ENCODE peak calls at places on chromosomes 1 and 21, in nine cellular contexts. C, U, W, Z, P, B, X, R and Q are unnamed samples.

GRCh38 chr1:56216173-56216572 is 363.2 kb downstream of the PLPP3 start:
- DNase-seq in W (no peak), C (no peak), U (no peak), P (no peak), Z (no peak), R (peak), X (no peak), B (no peak), Q (no peak)

GRCh38 chr1:26785611-26786436 is 1.9 kb upstream of the PIGV start:
- DNase-seq in B (peak), P (no peak), W (no peak), Z (no peak), R (no peak), X (no peak), C (no peak), U (no peak), Q (no peak)

GRCh38 chr1:63450416-63450815 is 72.6 kb downstream of the ITGB3BP start:
- DNase-seq in P (no peak), X (no peak), Z (no peak), W (no peak), B (no peak), R (no peak), C (no peak), U (no peak), Q (no peak)

GRCh38 chr1:246110343-246111219 is 396.5 kb downstream of the SMYD3 start:
- DNase-seq in B (peak), X (no peak), W (no peak), U (no peak), P (no peak), C (peak), Z (no peak), R (no peak), Q (no peak)

GRCh38 chr1:2446394-2446793 is 29.7 kb upstream of the PLCH2 start:
- DNase-seq in C (no peak), W (peak), R (no peak), B (peak), Z (no peak), P (no peak), U (no peak), X (no peak), Q (peak)

GRCh38 chr1:72285074-72285425 is 2.7 kb upstream of the NEGR1 start:
- DNase-seq in B (peak), C (peak), R (no peak), U (no peak), P (no peak), Z (no peak), X (peak), W (peak), Q (no peak)

GRCh38 chr21:25464275-25464674 is 143.0 kb downstream of the MRPL39 start:
- DNase-seq in B (peak), W (no peak), C (no peak), Z (no peak), R (no peak), U (no peak), X (no peak), P (no peak), Q (no peak)

GRCh38 chr21:45612096-45613019 is 31.2 kb upstream of the PCBP3 start:
- DNase-seq in C (no peak), R (no peak), U (no peak), Z (no peak), B (peak), W (no peak), P (no peak), X (no peak), Q (no peak)

GRCh38 chr1:77170687-77171086 is 48.5 kb downstream of the PIGK start:
- DNase-seq in Z (no peak), B (peak), X (no peak), C (no peak), R (no peak), P (peak), U (no peak), W (no peak), Q (no peak)

GRCh38 chr1:83964153-83964552 is 34.8 kb downstream of the TTLL7 start:
- DNase-seq in X (no peak), Z (no peak), P (no peak), R (no peak), C (no peak), B (no peak), W (no peak), U (no peak), Q (no peak)

GRCh38 chr1:89754518-89754917 is 66.3 kb upstream of the LRRC8D start:
- DNase-seq in B (peak), W (no peak), R (no peak), U (no peak), C (no peak), Z (no peak), P (no peak), X (no peak), Q (no peak)

GRCh38 chr1:77543822-77544448 is 138.5 kb downstream of the ZZZ3 start:
- DNase-seq in U (no peak), R (no peak), X (no peak), B (no peak), P (no peak), W (no peak), Z (no peak), C (no peak), Q (no peak)

GRCh38 chr1:196678510-196678884 is 26.7 kb downstream of the CFH start:
- DNase-seq in B (peak), Z (no peak), R (no peak), P (peak), C (no peak), U (no peak), X (peak), W (no peak), Q (no peak)

GRCh38 chr1:234065794-234066447 is 161.4 kb downstream of the SLC35F3 start:
- DNase-seq in X (peak), U (peak), C (peak), P (peak), W (peak), R (no peak), Z (peak), B (peak), Q (peak)

GRCh38 chr1:38858833-38859560 is 575 bp downstream of the RRAGC start:
- DNase-seq in C (peak), Z (peak), X (peak), B (peak), P (no peak), R (peak), U (peak), W (peak), Q (peak)

GRCh38 chr1:211920141-211920572 is 89.6 kb upstream of the LPGAT1 start:
- DNase-seq in X (peak), P (no peak), R (no peak), U (no peak), W (no peak), B (peak), Z (peak), C (no peak), Q (no peak)

GRCh38 chr1:161994153-161994814 is 29.4 kb downstream of the OLFML2B start:
- DNase-seq in P (no peak), R (no peak), B (no peak), Z (no peak), X (no peak), C (no peak), U (no peak), W (peak), Q (peak)

GRCh38 chr1:193494368-193494767 is 308.0 kb upstream of the B3GALT2 start:
- DNase-seq in P (no peak), U (no peak), C (no peak), R (no peak), X (no peak), Z (no peak), W (no peak), B (no peak), Q (no peak)

GRCh38 chr1:244230470-244230869 is 179.4 kb downstream of the ZBTB18 start:
- DNase-seq in Z (no peak), W (no peak), R (no peak), P (no peak), B (no peak), X (no peak), U (no peak), C (no peak), Q (no peak)

GRCh38 chr21:38520511-38520910 is 22.2 kb upstream of the ERG start:
- DNase-seq in B (no peak), W (no peak), P (no peak), C (no peak), U (no peak), R (no peak), Z (no peak), X (no peak), Q (no peak)

GRCh38 chr21:41665766-41666595 is 100.9 kb downstream of the RIPK4 start:
- DNase-seq in Z (no peak), C (no peak), U (no peak), P (no peak), X (no peak), W (no peak), R (no peak), B (no peak), Q (no peak)

GRCh38 chr1:156721131-156721924 is 6.9 kb upstream of the METTL25B start:
- DNase-seq in U (no peak), R (no peak), X (no peak), B (no peak), Z (no peak), P (no peak), W (no peak), C (no peak), Q (no peak)

GRCh38 chr21:42144221-42144620 is 73.1 kb downstream of the UMODL1 start:
- DNase-seq in Z (no peak), X (no peak), B (no peak), W (no peak), R (no peak), C (no peak), P (no peak), U (no peak), Q (no peak)

GRCh38 chr1:206419783-206420182 is 50.5 kb upstream of the IKBKE start:
- DNase-seq in W (no peak), Z (no peak), C (no peak), R (no peak), B (peak), P (peak), U (no peak), X (no peak), Q (no peak)

GRCh38 chr1:59631561-59631960 is 183.2 kb upstream of the HOOK1 start:
- DNase-seq in C (no peak), W (no peak), B (no peak), P (no peak), X (no peak), R (no peak), Z (no peak), U (no peak), Q (no peak)

GRCh38 chr1:54810144-54810942 is 9.2 kb upstream of the TTC22 start:
- DNase-seq in C (peak), P (no peak), X (peak), U (peak), B (peak), R (no peak), Z (peak), W (peak), Q (peak)

GRCh38 chr1:20891091-20891490 is 104.0 kb upstream of the HP1BP3 start:
- DNase-seq in R (no peak), U (no peak), P (no peak), C (no peak), W (no peak), B (no peak), X (no peak), Z (no peak), Q (no peak)

GRCh38 chr1:150053911-150054310 is 13.7 kb upstream of the VPS45 start:
- DNase-seq in W (no peak), Z (no peak), B (no peak), X (no peak), P (no peak), U (no peak), R (no peak), C (no peak), Q (no peak)

GRCh38 chr21:26962516-26963305 is 4.2 kb downstream of the ADAMTS5 start:
- DNase-seq in R (no peak), P (no peak), B (no peak), X (no peak), Z (no peak), W (no peak), U (no peak), C (no peak), Q (no peak)

GRCh38 chr1:17113973-17114372 is 5.3 kb downstream of the PADI2 start:
- DNase-seq in X (no peak), W (peak), P (no peak), C (no peak), R (no peak), U (no peak), B (no peak), Z (no peak), Q (no peak)

GRCh38 chr1:209650454-209650853 is 1.8 kb downstream of the LAMB3 start:
- DNase-seq in U (no peak), R (no peak), P (no peak), Z (no peak), W (no peak), X (no peak), B (no peak), C (no peak), Q (no peak)

GRCh38 chr1:87556326-87556725 is 227.6 kb downstream of the LMO4 start:
- DNase-seq in X (no peak), R (no peak), C (no peak), Z (no peak), U (no peak), P (peak), B (no peak), W (no peak), Q (no peak)

GRCh38 chr1:116508984-116509980 is 61.5 kb downstream of the CD58 start:
- DNase-seq in C (peak), U (no peak), R (no peak), P (peak), Z (no peak), W (no peak), X (peak), B (peak), Q (no peak)

GRCh38 chr1:245969274-245969673 is 537.8 kb downstream of the SMYD3 start:
- DNase-seq in P (peak), W (no peak), R (no peak), X (no peak), B (peak), C (peak), U (no peak), Z (no peak), Q (no peak)

GRCh38 chr1:233543338-233544255 is 70.3 kb upstream of the KCNK1 start:
- DNase-seq in P (peak), R (no peak), B (peak), Z (no peak), X (peak), U (no peak), W (no peak), C (peak), Q (peak)